ENCODE peak calls at places on chromosomes 13 and 19, in seven cellular contexts. C is Caco-2; F is iPS DF 19.7; T is activated CD4-positive, alpha-beta memory T cell treated with anti-CD3 and anti-CD28 coated beads for 36 hours; E is adrenal gland; U is effector memory CD4-positive, alpha-beta T cell; X is iris pigment epithelial cell. I is an unnamed sample.

GRCh38 chr13:79320433-79320832 is 85.6 kb downstream of the RBM26 start:
- DNase-seq in U (no peak), E (no peak), T (no peak), F (no peak), X (no peak), C (no peak), I (no peak)

GRCh38 chr13:66301482-66301881 is 928.7 kb downstream of the PCDH9 start:
- DNase-seq in U (no peak), T (no peak), X (no peak), C (no peak), E (no peak), F (no peak), I (no peak)

GRCh38 chr19:43438291-43439162 is 23.8 kb downstream of the TEX101 start:
- DNase-seq in C (no peak), F (no peak), T (peak; percentile 51), X (no peak), E (peak; percentile 54), U (no peak), I (peak; percentile 74)

GRCh38 chr13:87123987-87124784 is 547.0 kb upstream of the SLITRK5 start:
- DNase-seq in U (no peak), E (no peak), C (peak; percentile 45), X (peak; percentile 99), T (no peak), F (peak; percentile 45), I (peak; percentile 95)

GRCh38 chr13:101785858-101786257 is 333.4 kb downstream of the ITGBL1 start:
- DNase-seq in F (peak; percentile 54), U (no peak), X (peak; percentile 51), C (peak; percentile 40), E (no peak), T (peak; percentile 9), I (peak; percentile 19)

GRCh38 chr19:43562698-43563241 is 12.6 kb downstream of the XRCC1 start:
- DNase-seq in E (peak; percentile 90), T (peak; percentile 86), C (no peak), U (peak; percentile 67), F (no peak), X (peak; percentile 85), I (peak; percentile 68)

GRCh38 chr13:105642511-105642958 is 892.9 kb downstream of the EFNB2 start:
- DNase-seq in C (no peak), X (peak; percentile 47), U (no peak), F (no peak), E (no peak), T (no peak), I (no peak)

GRCh38 chr19:29663861-29664752 is 1.2 kb upstream of the PLEKHF1 start:
- DNase-seq in F (no peak), E (no peak), C (no peak), T (no peak), U (no peak), X (peak; percentile 38), I (peak; percentile 57)

GRCh38 chr13:52644108-52644507 is 1.9 kb downstream of the HNRNPA1L2 start:
- DNase-seq in C (no peak), T (no peak), U (no peak), F (no peak), X (peak; percentile 21), E (no peak), I (no peak)

GRCh38 chr13:66660013-66660804 is 569.9 kb downstream of the PCDH9 start:
- DNase-seq in C (no peak), X (peak; percentile 83), F (no peak), T (no peak), U (no peak), E (no peak), I (peak; percentile 23)

GRCh38 chr19:13091400-13092161 is 11.1 kb downstream of the LYL1 start:
- DNase-seq in C (no peak), X (peak; percentile 85), U (no peak), E (no peak), F (no peak), T (no peak), I (peak; percentile 67)

GRCh38 chr19:11286312-11286974 is 9.5 kb upstream of the TSPAN16 start:
- DNase-seq in U (no peak), C (no peak), F (no peak), T (no peak), X (peak; percentile 23), E (no peak), I (peak; percentile 31)

GRCh38 chr13:45255253-45255987 is 54.6 kb upstream of the KCTD4 start:
- DNase-seq in C (no peak), F (no peak), X (no peak), U (no peak), E (no peak), T (no peak), I (no peak)

GRCh38 chr19:13025819-13026477 is 30.7 kb downstream of the NFIX start:
- DNase-seq in C (no peak), E (no peak), U (no peak), T (no peak), X (no peak), F (no peak), I (no peak)

GRCh38 chr13:98416408-98416807 is 160.5 kb downstream of the STK24 start:
- DNase-seq in C (peak; percentile 96), X (no peak), U (no peak), F (no peak), T (no peak), E (no peak), I (no peak)

GRCh38 chr13:95367309-95367843 is 66.1 kb upstream of the ABCC4 start:
- DNase-seq in E (no peak), X (no peak), U (no peak), T (no peak), F (no peak), C (no peak), I (no peak)

GRCh38 chr19:13066933-13067831 is 35.5 kb downstream of the LYL1 start:
- DNase-seq in F (no peak), X (no peak), C (no peak), U (no peak), T (no peak), E (no peak), I (no peak)

GRCh38 chr19:2276429-2276989 is 5.5 kb downstream of the PEAK3 start:
- DNase-seq in E (no peak), C (no peak), T (no peak), U (no peak), X (no peak), F (no peak), I (no peak)

GRCh38 chr19:1651061-1651547 is 1.3 kb downstream of the TCF3 start:
- DNase-seq in T (peak; percentile 62), E (no peak), F (no peak), U (peak; percentile 41), C (no peak), X (peak; percentile 47), I (peak; percentile 53)

GRCh38 chr13:73466561-73466960 is 407.8 kb downstream of the KLF5 start:
- DNase-seq in E (no peak), C (no peak), X (no peak), U (no peak), F (no peak), T (no peak), I (no peak)

GRCh38 chr19:18896421-18896841 is 473 bp upstream of the CERS1 start:
- DNase-seq in F (no peak), X (no peak), C (no peak), T (no peak), U (no peak), E (no peak), I (no peak)

GRCh38 chr19:45200614-45201013 is 22.0 kb downstream of the BLOC1S3 start:
- DNase-seq in T (no peak), X (peak; percentile 51), U (no peak), E (peak; percentile 51), F (no peak), C (peak; percentile 65), I (peak; percentile 61)

GRCh38 chr19:17513801-17514200 is 2.4 kb downstream of the PGLS start:
- DNase-seq in F (no peak), U (no peak), T (no peak), C (no peak), X (peak; percentile 34), E (no peak), I (no peak)